ENCODE peak calls at places on chromosomes 2 and 18, in nine cellular contexts. S is heart right ventricle; J is CD4-positive, alpha-beta T cell; E is CD8-positive, alpha-beta memory T cell; U is PC-3; F is osteoblast; H is CD8-positive, alpha-beta T cell; Y is T-helper 17 cell; W is pancreas. N is an unnamed sample.

GRCh38 chr2:218854860-218855259 is 4.7 kb upstream of the WNT6 start:
- DNase-seq in H (no peak), F (no peak), Y (no peak), J (no peak), E (no peak), W (no peak), S (no peak), U (no peak), N (no peak)

GRCh38 chr2:147320148-147320547 is 524.7 kb upstream of the ACVR2A start:
- DNase-seq in E (no peak), S (no peak), H (no peak), F (no peak), W (no peak), U (no peak), J (no peak), Y (no peak), N (no peak)

GRCh38 chr18:37481058-37481457 is 84.5 kb downstream of the CELF4 start:
- DNase-seq in J (no peak), U (no peak), E (no peak), H (no peak), Y (no peak), W (no peak), F (no peak), S (no peak), N (no peak)

GRCh38 chr2:47771211-47771610 is 11.7 kb upstream of the MSH6 start:
- DNase-seq in S (no peak), E (no peak), J (no peak), H (no peak), W (peak; percentile 11), Y (no peak), U (peak; percentile 88), F (peak; percentile 88), N (no peak)

GRCh38 chr18:3454365-3455089 is 4.6 kb downstream of the TGIF1 start:
- DNase-seq in J (no peak), F (no peak), E (peak; percentile 52), W (peak; percentile 24), S (no peak), U (peak; percentile 76), Y (no peak), H (peak; percentile 30), N (peak; percentile 55)

GRCh38 chr18:11591957-11592356 is 17.4 kb upstream of the SLC35G4 start:
- DNase-seq in U (peak; percentile 23), S (no peak), Y (no peak), H (no peak), E (no peak), J (no peak), F (no peak), W (no peak), N (no peak)

GRCh38 chr2:149766339-149766738 is 178.8 kb upstream of the MMADHC start:
- DNase-seq in Y (no peak), J (no peak), F (no peak), U (no peak), W (no peak), E (no peak), S (no peak), H (no peak), N (no peak)

GRCh38 chr2:55431982-55432627 is 12.4 kb upstream of the CCDC88A start:
- DNase-seq in J (no peak), F (peak; percentile 52), W (no peak), E (no peak), S (no peak), H (no peak), Y (no peak), U (peak; percentile 61), N (no peak)

GRCh38 chr2:133841905-133842304 is 273.6 kb upstream of the NCKAP5 start:
- DNase-seq in Y (no peak), U (peak; percentile 97), F (peak; percentile 97), S (no peak), H (no peak), E (no peak), J (no peak), W (no peak), N (no peak)

GRCh38 chr2:241410739-241411176 is 54.7 kb downstream of the FARP2 start:
- DNase-seq in F (peak; percentile 71), E (no peak), H (no peak), Y (no peak), J (no peak), S (no peak), W (peak; percentile 16), U (peak; percentile 86), N (no peak)

GRCh38 chr2:46816151-46816845 is 99.3 kb downstream of the MCFD2 start:
- DNase-seq in U (no peak), F (no peak), W (no peak), H (no peak), S (no peak), E (no peak), Y (no peak), J (no peak), N (no peak)

GRCh38 chr2:29614295-29614830 is 307.0 kb downstream of the ALK start:
- DNase-seq in E (no peak), H (no peak), F (no peak), J (no peak), S (no peak), W (no peak), U (no peak), Y (no peak), N (no peak)
- H3K9me3 ChIP-seq in E (no peaks in the 10 kb centered on the region), H (no peaks in the 10 kb centered on the region), F (no peaks in the 10 kb centered on the region), J (no peaks in the 10 kb centered on the region), S (no peaks in the 10 kb centered on the region), W (no peaks in the 10 kb centered on the region), U (no peaks in the 10 kb centered on the region), Y (no peaks in the 10 kb centered on the region), N (no peaks in the 10 kb centered on the region)

DNA sequence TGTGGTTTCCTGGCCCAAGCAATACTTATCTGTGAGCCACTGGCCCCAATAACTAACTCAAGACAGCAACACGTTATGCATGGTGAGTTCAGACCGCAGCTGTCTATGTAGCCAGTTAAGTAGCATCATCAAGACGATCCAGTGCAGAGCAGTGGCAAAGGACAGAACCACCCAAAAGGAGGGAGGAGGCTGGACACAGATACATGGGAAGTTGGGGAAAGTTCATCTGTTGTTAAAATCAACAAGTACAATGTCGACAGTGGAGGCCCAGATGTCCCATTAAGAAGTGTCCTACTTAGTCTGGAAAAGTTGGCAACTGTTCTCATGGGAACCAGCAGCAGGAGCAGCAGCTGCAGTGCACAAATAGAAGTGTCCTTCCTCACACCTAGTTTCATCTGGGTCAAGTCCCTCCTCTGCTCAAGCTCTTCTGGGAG is 106.9 kb upstream of the THOC1 start:
- DNase-seq in Y (no peak), W (peak; percentile 76), E (no peak), H (no peak), J (no peak), S (no peak), F (no peak), U (no peak), N (no peak)
- H3K9me3 ChIP-seq in Y (no peaks in the 10 kb centered on the region), W (no peaks in the 10 kb centered on the region), E (no peaks in the 10 kb centered on the region), H (no peaks in the 10 kb centered on the region), J (no peaks in the 10 kb centered on the region), S (no peaks in the 10 kb centered on the region), F (no peaks in the 10 kb centered on the region), U (no peaks in the 10 kb centered on the region), N (no peaks in the 10 kb centered on the region)

DNA sequence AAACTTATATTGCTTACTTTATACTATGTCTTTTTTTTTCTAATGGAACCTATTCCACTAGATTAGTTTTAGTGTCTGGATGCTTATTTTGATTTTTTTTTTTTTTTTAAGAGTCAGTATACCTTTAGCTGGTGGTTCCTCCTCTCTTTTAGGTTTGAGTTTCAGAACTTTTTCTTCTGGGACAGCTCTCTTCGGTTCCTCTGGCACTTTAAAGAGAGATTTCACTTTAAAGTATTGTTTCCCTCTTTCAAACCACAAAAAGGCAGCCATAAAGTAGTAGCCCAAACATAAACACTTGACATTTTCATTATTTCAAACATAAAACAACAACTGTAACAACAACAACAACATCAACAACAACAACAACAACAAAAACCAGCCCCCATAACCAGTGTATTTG is 123.3 kb downstream of the TTN start:
- DNase-seq in U (no peak), E (no peak), Y (no peak), H (no peak), J (no peak), W (no peak), F (no peak), S (no peak), N (no peak)
- H3K9me3 ChIP-seq in U (no peaks in the 10 kb centered on the region), E (no peaks in the 10 kb centered on the region), Y (no peaks in the 10 kb centered on the region), H (no peaks in the 10 kb centered on the region), J (no peaks in the 10 kb centered on the region), W (no peaks in the 10 kb centered on the region), F (no peaks in the 10 kb centered on the region), S (no peaks in the 10 kb centered on the region), N (no peaks in the 10 kb centered on the region)

GRCh38 chr2:106205488-106205887 is 11.4 kb upstream of the UXS1 start:
- DNase-seq in F (no peak), H (no peak), Y (no peak), S (no peak), E (no peak), W (no peak), J (no peak), U (no peak), N (no peak)
- H3K9me3 ChIP-seq in F (no peaks in the 10 kb centered on the region), H (no peaks in the 10 kb centered on the region), Y (peaks cover 4% of the 10 kb centered on the region), S (no peaks in the 10 kb centered on the region), E (no peaks in the 10 kb centered on the region), W (no peaks in the 10 kb centered on the region), J (no peaks in the 10 kb centered on the region), U (no peaks in the 10 kb centered on the region), N (no peaks in the 10 kb centered on the region)

GRCh38 chr2:88683160-88684021 is 8.1 kb upstream of the RPIA start:
- DNase-seq in E (no peak), J (no peak), U (no peak), W (no peak), F (no peak), Y (no peak), S (no peak), H (no peak), N (no peak)
- H3K9me3 ChIP-seq in E (no peaks in the 10 kb centered on the region), J (peaks cover 5% of the 10 kb centered on the region), U (peaks cover 38% of the 10 kb centered on the region), W (no peaks in the 10 kb centered on the region), F (peaks cover 4% of the 10 kb centered on the region), Y (no peaks in the 10 kb centered on the region), S (no peaks in the 10 kb centered on the region), H (peaks cover 4% of the 10 kb centered on the region), N (no peaks in the 10 kb centered on the region)

GRCh38 chr2:88686320-88686719 is 5.2 kb upstream of the RPIA start:
- DNase-seq in H (no peak), S (no peak), F (no peak), E (no peak), W (no peak), U (no peak), J (no peak), Y (no peak), N (no peak)
- H3K9me3 ChIP-seq in H (peaks cover 4% of the 10 kb centered on the region), S (no peaks in the 10 kb centered on the region), F (peaks cover 4% of the 10 kb centered on the region), E (no peaks in the 10 kb centered on the region), W (no peaks in the 10 kb centered on the region), U (peaks cover 38% of the 10 kb centered on the region), J (peaks cover 5% of the 10 kb centered on the region), Y (no peaks in the 10 kb centered on the region), N (no peaks in the 10 kb centered on the region)

GRCh38 chr2:45285311-45285710 is 276.1 kb upstream of the SIX2 start:
- DNase-seq in S (no peak), J (no peak), W (no peak), F (no peak), E (no peak), Y (no peak), H (no peak), U (no peak), N (no peak)
- H3K9me3 ChIP-seq in S (no peaks in the 10 kb centered on the region), J (no peaks in the 10 kb centered on the region), W (no peaks in the 10 kb centered on the region), F (no peaks in the 10 kb centered on the region), E (no peaks in the 10 kb centered on the region), Y (no peaks in the 10 kb centered on the region), H (no peaks in the 10 kb centered on the region), U (no peaks in the 10 kb centered on the region), N (no peaks in the 10 kb centered on the region)

GRCh38 chr2:121297217-121297830 is 12.3 kb upstream of the TFCP2L1 start:
- DNase-seq in F (peak; percentile 93), Y (no peak), U (peak; percentile 54), H (no peak), J (no peak), S (no peak), E (no peak), W (no peak), N (peak; percentile 61)
- H3K9me3 ChIP-seq in F (no peaks in the 10 kb centered on the region), Y (no peaks in the 10 kb centered on the region), U (no peaks in the 10 kb centered on the region), H (no peaks in the 10 kb centered on the region), J (no peaks in the 10 kb centered on the region), S (no peaks in the 10 kb centered on the region), E (no peaks in the 10 kb centered on the region), W (no peaks in the 10 kb centered on the region), N (no peaks in the 10 kb centered on the region)